ENCODE peak calls at places on chromosomes 2 and 18, in five cellular contexts. One of them, this sample, is unnamed.

GRCh38 chr2:211948932-211949331 is 589.7 kb downstream of the ERBB4 start:
- DNase-seq in GM12878: no peak
- DNase-seq in SK-N-SH: no peak
- DNase-seq in K562: no peak
- DNase-seq in HepG2: no peak
- DNase-seq in this sample: no peak

GRCh38 chr18:62389761-62390481 is 64.8 kb downstream of the TNFRSF11A start:
- DNase-seq in GM12878: no peak
- DNase-seq in SK-N-SH: no peak
- DNase-seq in K562: peak
- DNase-seq in HepG2: no peak
- DNase-seq in this sample: no peak

GRCh38 chr2:69846182-69847067 is 17.0 kb downstream of the GMCL1 start:
- DNase-seq in GM12878: no peak
- DNase-seq in SK-N-SH: no peak
- DNase-seq in K562: no peak
- DNase-seq in HepG2: no peak
- DNase-seq in this sample: no peak

GRCh38 chr2:105779394-105779793 is 34.7 kb downstream of the NCK2 start:
- DNase-seq in GM12878: no peak
- DNase-seq in SK-N-SH: no peak
- DNase-seq in K562: no peak
- DNase-seq in HepG2: no peak
- DNase-seq in this sample: no peak

GRCh38 chr2:232568161-232568560 is 17.7 kb downstream of the EIF4E2 start:
- DNase-seq in GM12878: no peak
- DNase-seq in SK-N-SH: no peak
- DNase-seq in K562: no peak
- DNase-seq in HepG2: no peak
- DNase-seq in this sample: peak

GRCh38 chr2:127770973-127771735 is 39.8 kb downstream of the WDR33 start:
- DNase-seq in GM12878: no peak
- DNase-seq in SK-N-SH: no peak
- DNase-seq in K562: no peak
- DNase-seq in HepG2: peak
- DNase-seq in this sample: no peak

GRCh38 chr2:74952575-74952974 is 5.9 kb upstream of the POLE4 start:
- DNase-seq in GM12878: no peak
- DNase-seq in SK-N-SH: no peak
- DNase-seq in K562: no peak
- DNase-seq in HepG2: peak
- DNase-seq in this sample: no peak

GRCh38 chr18:56083097-56083865 is 495.3 kb upstream of the TCF4 start:
- DNase-seq in GM12878: no peak
- DNase-seq in SK-N-SH: peak
- DNase-seq in K562: peak
- DNase-seq in HepG2: no peak
- DNase-seq in this sample: no peak

GRCh38 chr2:6447209-6447608 is 418.5 kb downstream of the CMPK2 start:
- DNase-seq in GM12878: no peak
- DNase-seq in SK-N-SH: no peak
- DNase-seq in K562: no peak
- DNase-seq in HepG2: no peak
- DNase-seq in this sample: no peak

GRCh38 chr2:230893338-230893737 is 28.6 kb downstream of the ITM2C start:
- DNase-seq in GM12878: no peak
- DNase-seq in SK-N-SH: peak
- DNase-seq in K562: no peak
- DNase-seq in HepG2: no peak
- DNase-seq in this sample: no peak

GRCh38 chr2:198004921-198005829 is 200.8 kb downstream of the PLCL1 start:
- DNase-seq in GM12878: peak
- DNase-seq in SK-N-SH: no peak
- DNase-seq in K562: no peak
- DNase-seq in HepG2: no peak
- DNase-seq in this sample: no peak

GRCh38 chr2:128413014-128413717 is 94.5 kb upstream of the HS6ST1 start:
- DNase-seq in GM12878: no peak
- DNase-seq in SK-N-SH: no peak
- DNase-seq in K562: no peak
- DNase-seq in HepG2: no peak
- DNase-seq in this sample: no peak

GRCh38 chr2:152103271-152103670 is 4.4 kb upstream of the CACNB4 start:
- DNase-seq in GM12878: no peak
- DNase-seq in SK-N-SH: no peak
- DNase-seq in K562: no peak
- DNase-seq in HepG2: no peak
- DNase-seq in this sample: no peak

GRCh38 chr2:74317696-74318095 is 25.5 kb downstream of the SLC4A5 start:
- DNase-seq in GM12878: no peak
- DNase-seq in SK-N-SH: no peak
- DNase-seq in K562: no peak
- DNase-seq in HepG2: no peak
- DNase-seq in this sample: no peak

GRCh38 chr2:176407711-176408110 is 138.5 kb downstream of the MTX2 start:
- DNase-seq in GM12878: no peak
- DNase-seq in SK-N-SH: no peak
- DNase-seq in K562: no peak
- DNase-seq in HepG2: no peak
- DNase-seq in this sample: no peak

GRCh38 chr2:55136138-55136541 is 85.9 kb upstream of the RTN4 start:
- DNase-seq in GM12878: no peak
- DNase-seq in SK-N-SH: no peak
- DNase-seq in K562: no peak
- DNase-seq in HepG2: no peak
- DNase-seq in this sample: no peak
- TF ChIP-seq ZBTB33 in GM12878: no peak
- TF ChIP-seq ZBTB33 in SK-N-SH: no peak
- TF ChIP-seq ZBTB33 in K562: peak
- TF ChIP-seq ZBTB33 in HepG2: no peak
- TF ChIP-seq ZBTB33 in this sample: no peak

GRCh38 chr2:167334343-167334742 is 446.1 kb downstream of the XIRP2 start:
- DNase-seq in GM12878: no peak
- DNase-seq in SK-N-SH: no peak
- DNase-seq in K562: no peak
- DNase-seq in HepG2: no peak
- DNase-seq in this sample: no peak

GRCh38 chr2:167333245-167333644 is 445.0 kb downstream of the XIRP2 start:
- DNase-seq in GM12878: no peak
- DNase-seq in SK-N-SH: no peak
- DNase-seq in K562: no peak
- DNase-seq in HepG2: no peak
- DNase-seq in this sample: no peak

GRCh38 chr2:167332358-167332757 is 444.1 kb downstream of the XIRP2 start:
- DNase-seq in GM12878: no peak
- DNase-seq in SK-N-SH: no peak
- DNase-seq in K562: no peak
- DNase-seq in HepG2: no peak
- DNase-seq in this sample: no peak

GRCh38 chr2:167335627-167336026 is 447.3 kb downstream of the XIRP2 start:
- DNase-seq in GM12878: no peak
- DNase-seq in SK-N-SH: no peak
- DNase-seq in K562: no peak
- DNase-seq in HepG2: no peak
- DNase-seq in this sample: no peak

DNA sequence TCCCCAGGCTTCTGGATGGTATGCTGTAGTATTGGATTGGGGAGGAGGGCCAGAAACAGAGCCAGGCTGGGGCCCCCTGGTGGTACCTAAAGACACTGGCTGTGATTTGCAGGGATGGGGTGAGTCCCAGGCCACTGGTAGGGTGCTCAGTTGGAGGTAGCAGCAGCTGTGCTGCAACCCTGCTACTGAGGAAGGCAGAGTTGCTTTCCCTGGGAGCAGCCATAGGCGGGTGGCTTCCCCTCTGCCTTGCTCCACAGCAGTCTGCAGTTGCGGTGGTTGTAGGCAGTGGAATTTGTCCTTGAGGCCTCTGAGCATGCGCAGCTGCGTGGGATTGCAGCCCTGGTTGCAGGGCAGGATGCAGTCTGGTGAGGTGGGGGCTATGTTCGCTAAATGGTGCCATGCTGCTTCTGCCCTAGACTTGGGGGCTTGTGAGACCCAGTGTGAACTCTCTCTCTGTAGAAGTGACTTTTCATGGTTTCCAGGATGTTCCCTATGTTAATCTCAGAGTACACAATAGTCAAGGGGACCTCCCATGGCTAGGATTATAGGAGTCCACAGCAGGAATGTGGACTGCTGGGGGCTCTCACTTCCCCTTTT is 443.5 kb downstream of the XIRP2 start:
- DNase-seq in GM12878: no peak
- DNase-seq in SK-N-SH: peak
- DNase-seq in K562: no peak
- DNase-seq in HepG2: peak
- DNase-seq in this sample: no peak
- TF ChIP-seq ZBTB33 in GM12878: no peak
- TF ChIP-seq ZBTB33 in SK-N-SH: no peak
- TF ChIP-seq ZBTB33 in K562: no peak
- TF ChIP-seq ZBTB33 in HepG2: no peak
- TF ChIP-seq ZBTB33 in this sample: no peak

GRCh38 chr18:49114556-49114955 is 163.8 kb upstream of the SMAD7 start:
- DNase-seq in GM12878: no peak
- DNase-seq in SK-N-SH: no peak
- DNase-seq in K562: no peak
- DNase-seq in HepG2: no peak
- DNase-seq in this sample: no peak
- TF ChIP-seq ZBTB33 in GM12878: no peak
- TF ChIP-seq ZBTB33 in SK-N-SH: no peak
- TF ChIP-seq ZBTB33 in K562: no peak
- TF ChIP-seq ZBTB33 in HepG2: no peak
- TF ChIP-seq ZBTB33 in this sample: no peak

DNA sequence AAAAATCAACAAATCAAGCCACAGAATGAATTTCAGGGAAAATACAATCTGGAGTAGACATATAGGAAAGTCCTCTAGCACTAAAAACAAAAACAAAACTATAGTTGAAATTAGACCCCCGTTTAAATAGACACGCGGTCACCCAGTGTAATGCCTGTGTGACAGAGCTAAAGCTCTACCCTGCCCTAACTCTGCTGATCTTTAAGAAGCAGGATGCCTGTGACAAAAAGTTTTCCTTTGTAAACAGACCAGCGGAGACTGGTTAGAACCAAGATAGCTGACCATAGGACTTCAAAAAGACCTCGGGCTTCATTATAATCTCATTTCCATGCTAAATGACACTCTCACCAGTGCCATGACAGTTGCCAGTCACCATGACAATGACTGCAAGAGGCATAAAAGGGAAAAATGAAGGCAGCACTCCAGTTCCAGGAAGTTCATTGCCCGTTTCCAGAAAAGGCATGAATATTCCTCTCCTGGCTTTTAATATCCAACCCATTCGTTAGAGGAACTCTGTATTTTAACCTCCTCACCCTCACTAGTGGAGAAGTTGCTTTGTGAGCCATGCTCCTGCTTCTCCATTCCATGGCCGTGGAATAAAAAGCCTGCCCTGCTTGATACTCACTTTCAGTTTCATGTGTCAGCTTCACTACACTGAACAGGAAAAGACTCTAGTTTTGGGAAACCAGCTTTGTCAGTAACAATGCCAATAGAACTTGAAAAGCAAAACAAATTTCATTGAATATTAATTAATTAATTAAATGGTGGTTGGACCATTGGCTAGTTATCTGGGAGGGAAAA is 157.1 kb upstream of the COPS8 start:
- DNase-seq in GM12878: no peak
- DNase-seq in SK-N-SH: no peak
- DNase-seq in K562: no peak
- DNase-seq in HepG2: no peak
- DNase-seq in this sample: no peak
- TF ChIP-seq ZBTB33 in GM12878: no peak
- TF ChIP-seq ZBTB33 in SK-N-SH: no peak
- TF ChIP-seq ZBTB33 in K562: no peak
- TF ChIP-seq ZBTB33 in HepG2: no peak
- TF ChIP-seq ZBTB33 in this sample: no peak

GRCh38 chr18:10042492-10042891 is 128.7 kb downstream of the VAPA start:
- DNase-seq in GM12878: no peak
- DNase-seq in SK-N-SH: no peak
- DNase-seq in K562: no peak
- DNase-seq in HepG2: no peak
- DNase-seq in this sample: no peak
- TF ChIP-seq ZBTB33 in GM12878: no peak
- TF ChIP-seq ZBTB33 in SK-N-SH: no peak
- TF ChIP-seq ZBTB33 in K562: no peak
- TF ChIP-seq ZBTB33 in HepG2: no peak
- TF ChIP-seq ZBTB33 in this sample: no peak

DNA sequence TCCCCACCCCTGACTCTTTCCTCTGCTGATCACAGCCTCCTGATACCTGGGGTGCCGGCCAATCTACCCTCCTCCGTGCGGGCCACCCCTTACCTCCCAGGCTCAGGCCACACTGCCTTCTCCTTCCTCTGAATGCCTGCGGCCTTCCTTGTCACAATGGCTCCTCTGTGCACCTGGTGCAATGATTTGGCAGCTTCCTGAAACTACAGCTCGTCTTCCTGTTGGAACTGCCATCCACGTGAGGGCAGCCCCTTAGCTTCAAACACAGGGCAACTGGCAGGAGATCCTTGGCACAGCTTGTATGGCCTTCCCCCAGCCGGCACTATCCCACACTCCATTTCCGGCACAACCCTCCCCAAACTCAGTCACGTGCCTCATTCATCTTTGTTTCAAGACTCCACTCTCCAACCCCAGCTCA is 69.0 kb downstream of the STPG4 start:
- DNase-seq in GM12878: no peak
- DNase-seq in SK-N-SH: peak
- DNase-seq in K562: no peak
- DNase-seq in HepG2: no peak
- DNase-seq in this sample: no peak
- TF ChIP-seq ZBTB33 in GM12878: no peak
- TF ChIP-seq ZBTB33 in SK-N-SH: no peak
- TF ChIP-seq ZBTB33 in K562: no peak
- TF ChIP-seq ZBTB33 in HepG2: no peak
- TF ChIP-seq ZBTB33 in this sample: no peak

This sample was measured in HCT116.